ENCODE peak calls at places on chromosomes 13 and 19, in seven cellular contexts. D is PC-3; S is astrocyte of the spinal cord; T is stimulated activated CD8-positive, alpha-beta memory T cell treated with anti-CD3 and anti-CD28 coated beads, Interleukin-4, amount 100 ng/mL, for 24 hours; N is CD8-positive, alpha-beta memory T cell; G is activated CD4-positive, alpha-beta T cell treated with anti-CD3 and anti-CD28 coated beads for 48 hours; Z is cardiac fibroblast. R is an unnamed sample.

GRCh38 chr13:81929988-81930387 is 1589.1 kb upstream of the SPRY2 start:
- DNase-seq in T (no peak), N (no peak), D (peak), Z (peak), S (peak), G (no peak), R (peak)

GRCh38 chr19:45428385-45429231 is 4.9 kb upstream of the ERCC1 start:
- DNase-seq in D (peak), G (peak), Z (peak), N (no peak), T (no peak), S (peak), R (peak)

GRCh38 chr13:42926555-42926954 is 65.5 kb downstream of the EPSTI1 start:
- DNase-seq in D (no peak), N (no peak), T (no peak), Z (peak), G (no peak), S (no peak), R (no peak)

GRCh38 chr13:59488436-59488835 is 675.3 kb downstream of the DIAPH3 start:
- DNase-seq in S (no peak), T (no peak), Z (no peak), D (peak), N (no peak), G (no peak), R (no peak)

GRCh38 chr19:4878491-4878968 is 11.1 kb upstream of the PLIN3 start:
- DNase-seq in Z (no peak), T (no peak), N (no peak), D (no peak), G (peak), S (no peak), R (no peak)

GRCh38 chr13:27044837-27045570 is 126.6 kb downstream of the USP12 start:
- DNase-seq in N (no peak), G (no peak), S (peak), T (no peak), D (no peak), Z (no peak), R (no peak)

GRCh38 chr13:89115307-89115706 is 1444.1 kb downstream of the SLITRK5 start:
- DNase-seq in T (no peak), N (no peak), D (no peak), S (no peak), Z (no peak), G (no peak), R (no peak)

GRCh38 chr19:52070496-52070895 is 21.9 kb upstream of the ZNF432 start:
- DNase-seq in N (no peak), T (no peak), D (peak), G (no peak), Z (peak), S (peak), R (no peak)

GRCh38 chr19:1284293-1284978 is 1.2 kb upstream of the EFNA2 start:
- DNase-seq in G (no peak), T (no peak), Z (no peak), S (no peak), N (no peak), D (no peak), R (peak)

R was measured in DMS53.